ENCODE peak calls at places on chromosomes 13 and 19, in seven cellular contexts. R is activated CD8-positive, alpha-beta T cell treated with anti-CD3 and anti-CD28 coated beads for 36 hours; P is activated naive CD4-positive, alpha-beta T cell treated with anti-CD3 and anti-CD28 coated beads, Interleukin-2, amount 50 U/mL, for 72 hours; M is left cardiac atrium; S is stimulated activated naive CD8-positive, alpha-beta T cell treated with anti-CD3 and anti-CD28 coated beads, Interleukin-15, Interleukin-2, amounts not matched to agents 100 U/mL and 50 U/mL, for 24 hours; K is natural killer cell; Q is esophagus mucosa. U is an unnamed sample.

GRCh38 chr19:37986048-37986750 is 79.2 kb downstream of the SIPA1L3 start:
- ATAC-seq in P (no peak), M (no peak), S (no peak), R (no peak), K (no peak), Q (no peak), U (peak)

GRCh38 chr13:27016871-27017270 is 154.7 kb downstream of the USP12 start:
- ATAC-seq in P (no peak), R (no peak), M (no peak), K (no peak), Q (no peak), S (no peak), U (no peak)

GRCh38 chr19:50496189-50497029 is 14.6 kb downstream of the JOSD2 start:
- ATAC-seq in Q (no peak), P (no peak), K (no peak), R (no peak), M (peak), S (no peak), U (no peak)

GRCh38 chr13:113728571-113729054 is 30.4 kb upstream of the TMEM255B start:
- ATAC-seq in P (no peak), K (no peak), M (no peak), Q (no peak), S (no peak), R (no peak), U (no peak)

GRCh38 chr19:21940684-21941083 is 70.1 kb downstream of the ZNF208 start:
- ATAC-seq in M (no peak), P (no peak), K (no peak), Q (no peak), S (no peak), R (no peak), U (no peak)

GRCh38 chr13:50400035-50400726 is 384.9 kb downstream of the KCNRG start:
- ATAC-seq in R (no peak), M (peak), S (no peak), Q (no peak), P (no peak), K (no peak), U (no peak)

GRCh38 chr13:94345374-94346195 is 133.9 kb downstream of the DCT start:
- ATAC-seq in Q (peak), S (no peak), M (peak), K (peak), P (peak), R (peak), U (no peak)

GRCh38 chr13:22698477-22698876 is 482.3 kb upstream of the SGCG start:
- ATAC-seq in K (no peak), Q (no peak), R (no peak), P (no peak), M (no peak), S (no peak), U (no peak)

GRCh38 chr19:3403489-3404323 is 37.3 kb downstream of the NFIC start:
- ATAC-seq in S (no peak), R (no peak), Q (peak), M (peak), P (no peak), K (no peak), U (no peak)

GRCh38 chr13:29579094-29579493 is 16.4 kb downstream of the SLC7A1 start:
- ATAC-seq in R (no peak), K (no peak), Q (no peak), P (no peak), M (no peak), S (no peak), U (no peak)

U was measured in stimulated activated memory B cell treated with anti-CD40 and anti-IgM and Interleukin-4, amounts not matched to agents 10 μg/mL and 1 μg/mL and 100 μg/mL, for 72 hours.